ENCODE peak calls at places on chromosomes 4 and X, in seven cellular contexts. One of them, this sample, is unnamed.

GRCh38 chrX:18650662-18651061 is 21.2 kb downstream of the RS1 start:
- DNase-seq in H4: no peak
- DNase-seq in stimulated activated CD4-positive, alpha-beta T cell treated with anti-CD3 and anti-CD28 coated beads, Interleukin-15, amount 100 ng/mL, for 1 hour: no peak
- DNase-seq in AG09309: no peak
- DNase-seq in fibroblast of mammary gland: no peak
- DNase-seq in HTR-8/SVneo: no peak
- DNase-seq in stomach: no peak
- DNase-seq in this sample: no peak

GRCh38 chr4:113146876-113147358 is 97.5 kb downstream of the ANK2 start:
- DNase-seq in HTR-8/SVneo: no peak
- DNase-seq in stomach: no peak
- DNase-seq in fibroblast of mammary gland: peak
- DNase-seq in AG09309: no peak
- DNase-seq in H4: peak
- DNase-seq in stimulated activated CD4-positive, alpha-beta T cell treated with anti-CD3 and anti-CD28 coated beads, Interleukin-15, amount 100 ng/mL, for 1 hour: no peak
- DNase-seq in this sample: no peak

GRCh38 chr4:182240161-182241130 is 2.8 kb upstream of the TENM3 start:
- DNase-seq in H4: peak
- DNase-seq in stimulated activated CD4-positive, alpha-beta T cell treated with anti-CD3 and anti-CD28 coated beads, Interleukin-15, amount 100 ng/mL, for 1 hour: no peak
- DNase-seq in HTR-8/SVneo: peak
- DNase-seq in AG09309: no peak
- DNase-seq in fibroblast of mammary gland: peak
- DNase-seq in stomach: no peak
- DNase-seq in this sample: no peak

GRCh38 chrX:120428309-120428708 is 40.8 kb downstream of the LAMP2 start:
- DNase-seq in HTR-8/SVneo: no peak
- DNase-seq in fibroblast of mammary gland: peak
- DNase-seq in H4: peak
- DNase-seq in stomach: no peak
- DNase-seq in AG09309: no peak
- DNase-seq in stimulated activated CD4-positive, alpha-beta T cell treated with anti-CD3 and anti-CD28 coated beads, Interleukin-15, amount 100 ng/mL, for 1 hour: no peak
- DNase-seq in this sample: no peak

GRCh38 chr4:53785996-53786395 is 194.7 kb upstream of the LNX1 start:
- DNase-seq in stomach: no peak
- DNase-seq in HTR-8/SVneo: no peak
- DNase-seq in stimulated activated CD4-positive, alpha-beta T cell treated with anti-CD3 and anti-CD28 coated beads, Interleukin-15, amount 100 ng/mL, for 1 hour: no peak
- DNase-seq in AG09309: no peak
- DNase-seq in H4: peak
- DNase-seq in fibroblast of mammary gland: no peak
- DNase-seq in this sample: no peak

GRCh38 chr4:87540176-87541058 is 11.2 kb upstream of the SPARCL1 start:
- DNase-seq in fibroblast of mammary gland: peak
- DNase-seq in stimulated activated CD4-positive, alpha-beta T cell treated with anti-CD3 and anti-CD28 coated beads, Interleukin-15, amount 100 ng/mL, for 1 hour: no peak
- DNase-seq in stomach: no peak
- DNase-seq in AG09309: no peak
- DNase-seq in HTR-8/SVneo: no peak
- DNase-seq in H4: no peak
- DNase-seq in this sample: no peak

GRCh38 chr4:126736133-126736518 is 896.6 kb upstream of the INTU start:
- DNase-seq in stomach: no peak
- DNase-seq in H4: no peak
- DNase-seq in fibroblast of mammary gland: no peak
- DNase-seq in AG09309: no peak
- DNase-seq in stimulated activated CD4-positive, alpha-beta T cell treated with anti-CD3 and anti-CD28 coated beads, Interleukin-15, amount 100 ng/mL, for 1 hour: no peak
- DNase-seq in HTR-8/SVneo: no peak
- DNase-seq in this sample: no peak

GRCh38 chrX:10239611-10240064 is 82.9 kb downstream of the CLCN4 start:
- DNase-seq in HTR-8/SVneo: no peak
- DNase-seq in stomach: no peak
- DNase-seq in AG09309: peak
- DNase-seq in H4: peak
- DNase-seq in stimulated activated CD4-positive, alpha-beta T cell treated with anti-CD3 and anti-CD28 coated beads, Interleukin-15, amount 100 ng/mL, for 1 hour: no peak
- DNase-seq in fibroblast of mammary gland: peak
- DNase-seq in this sample: no peak

GRCh38 chrX:131827935-131828334 is 195.2 kb upstream of the STK26 start:
- DNase-seq in stomach: no peak
- DNase-seq in H4: peak
- DNase-seq in stimulated activated CD4-positive, alpha-beta T cell treated with anti-CD3 and anti-CD28 coated beads, Interleukin-15, amount 100 ng/mL, for 1 hour: no peak
- DNase-seq in AG09309: no peak
- DNase-seq in fibroblast of mammary gland: no peak
- DNase-seq in HTR-8/SVneo: no peak
- DNase-seq in this sample: no peak

GRCh38 chr4:3817561-3817960 is 51.4 kb downstream of the ADRA2C start:
- DNase-seq in stomach: no peak
- DNase-seq in HTR-8/SVneo: no peak
- DNase-seq in AG09309: no peak
- DNase-seq in H4: no peak
- DNase-seq in stimulated activated CD4-positive, alpha-beta T cell treated with anti-CD3 and anti-CD28 coated beads, Interleukin-15, amount 100 ng/mL, for 1 hour: no peak
- DNase-seq in fibroblast of mammary gland: no peak
- DNase-seq in this sample: no peak

GRCh38 chrX:140712413-140713173 is 3.0 kb downstream of the LINC00632 start:
- DNase-seq in AG09309: no peak
- DNase-seq in HTR-8/SVneo: no peak
- DNase-seq in stomach: peak
- DNase-seq in H4: peak
- DNase-seq in stimulated activated CD4-positive, alpha-beta T cell treated with anti-CD3 and anti-CD28 coated beads, Interleukin-15, amount 100 ng/mL, for 1 hour: peak
- DNase-seq in fibroblast of mammary gland: no peak
- DNase-seq in this sample: no peak

GRCh38 chr4:168070903-168071302 is 21.4 kb upstream of the ANXA10 start:
- DNase-seq in fibroblast of mammary gland: no peak
- DNase-seq in HTR-8/SVneo: no peak
- DNase-seq in stomach: no peak
- DNase-seq in AG09309: no peak
- DNase-seq in H4: no peak
- DNase-seq in stimulated activated CD4-positive, alpha-beta T cell treated with anti-CD3 and anti-CD28 coated beads, Interleukin-15, amount 100 ng/mL, for 1 hour: no peak
- DNase-seq in this sample: no peak

This sample was measured in spleen.